ENCODE peak calls at places on chromosomes 16 and 17, in six cellular contexts. F, V, M, Z, U and P are unnamed samples.

GRCh38 chr17:40617678-40618240 is 29.9 kb downstream of the SMARCE1 start:
- DNase-seq in F (peak; percentile 3), V (no peak), M (no peak), Z (no peak), U (no peak), P (no peak)

GRCh38 chr16:58280846-58281301 is 14.0 kb downstream of the PRSS54 start:
- DNase-seq in F (peak; percentile 1), V (no peak), M (no peak), Z (no peak), U (no peak), P (peak; percentile 51)

GRCh38 chr16:67462279-67462655 is 18.7 kb downstream of the ATP6V0D1 start:
- DNase-seq in F (no peak), V (no peak), M (no peak), Z (no peak), U (no peak), P (no peak)

GRCh38 chr16:63038563-63039131 is 1002.4 kb upstream of the CDH8 start:
- DNase-seq in F (peak; percentile 22), V (no peak), M (no peak), Z (no peak), U (no peak), P (no peak)

GRCh38 chr16:86305440-86305839 is 204.9 kb upstream of the FOXF1 start:
- DNase-seq in F (no peak), V (no peak), M (no peak), Z (no peak), U (no peak), P (no peak)

GRCh38 chr17:7883781-7884386 is 4.7 kb upstream of the CHD3 start:
- DNase-seq in F (peak; percentile 27), V (peak; percentile 17), M (no peak), Z (no peak), U (no peak), P (peak; percentile 32)

GRCh38 chr16:85983606-85984005 is 84.6 kb downstream of the IRF8 start:
- DNase-seq in F (no peak), V (no peak), M (no peak), Z (no peak), U (no peak), P (no peak)

GRCh38 chr17:1752425-1752941 is 9.4 kb upstream of the SERPINF1 start:
- DNase-seq in F (no peak), V (no peak), M (no peak), Z (no peak), U (peak; percentile 52), P (peak; percentile 46)

GRCh38 chr16:87190288-87191240 is 126.6 kb downstream of the C16orf95 start:
- DNase-seq in F (no peak), V (no peak), M (no peak), Z (no peak), U (no peak), P (no peak)

GRCh38 chr17:43908111-43908721 is 880 bp upstream of the MPP2 start:
- DNase-seq in F (peak; percentile 77), V (peak; percentile 51), M (peak; percentile 4), Z (peak; percentile 18), U (peak; percentile 94), P (peak; percentile 71)

GRCh38 chr17:31695456-31696090 is 163.5 kb downstream of the COPRS start:
- DNase-seq in F (no peak), V (no peak), M (no peak), Z (no peak), U (peak; percentile 2), P (no peak)

GRCh38 chr16:80994451-80994850 is 12.2 kb downstream of the CMC2 start:
- DNase-seq in F (no peak), V (no peak), M (no peak), Z (no peak), U (no peak), P (no peak)

GRCh38 chr17:7141824-7142223 is 27.2 kb upstream of the ASGR2 start:
- DNase-seq in F (peak; percentile 40), V (no peak), M (no peak), Z (no peak), U (no peak), P (no peak)

GRCh38 chr17:9880582-9880999 is 24.5 kb downstream of the RCVRN start:
- DNase-seq in F (no peak), V (no peak), M (no peak), Z (no peak), U (peak; percentile 80), P (no peak)

GRCh38 chr16:26442333-26442732 is 624.4 kb upstream of the C16orf82 start:
- DNase-seq in F (no peak), V (no peak), M (no peak), Z (no peak), U (no peak), P (no peak)

GRCh38 chr17:59366040-59366757 is 34.7 kb downstream of the YPEL2 start:
- DNase-seq in F (peak; percentile 93), V (no peak), M (no peak), Z (no peak), U (no peak), P (no peak)

GRCh38 chr16:67943619-67944503 is at the start of gene LCAT:
- DNase-seq in F (no peak), V (no peak), M (no peak), Z (no peak), U (peak; percentile 81), P (peak; percentile 54)

GRCh38 chr17:364308-364707 is 11.7 kb upstream of the RPH3AL start:
- DNase-seq in F (no peak), V (no peak), M (no peak), Z (no peak), U (no peak), P (no peak)

GRCh38 chr16:83619381-83620150 is 188.2 kb upstream of the HSBP1 start:
- DNase-seq in F (no peak), V (no peak), M (no peak), Z (no peak), U (no peak), P (peak; percentile 6)

GRCh38 chr16:78895661-78896060 is 704.9 kb downstream of the MAF start:
- DNase-seq in F (no peak), V (no peak), M (no peak), Z (no peak), U (no peak), P (no peak)

GRCh38 chr17:29032798-29033197 is 10.1 kb upstream of the PIPOX start:
- DNase-seq in F (no peak), V (no peak), M (no peak), Z (no peak), U (no peak), P (no peak)